ENCODE peak calls at places on chromosomes 13 and 19, in four cellular contexts. S is ACHN; W is stimulated activated CD4-positive, alpha-beta T cell treated with anti-CD3 and anti-CD28 coated beads, Interleukin-1b, Interleukin-23, amount 100 ng/mL, for 1 hour; T is endothelial cell. C is an unnamed sample.

GRCh38 chr19:54916822-54917221 is 10.9 kb downstream of the NCR1 start:
- DNase-seq in S (no peak), W (no peak), T (no peak), C (no peak)

GRCh38 chr13:36332986-36333385 is 13.2 kb downstream of the SPART start:
- DNase-seq in S (peak), W (no peak), T (no peak), C (no peak)

GRCh38 chr13:43991773-43992201 is 112.1 kb downstream of the LACC1 start:
- DNase-seq in S (no peak), W (no peak), T (no peak), C (no peak)

GRCh38 chr19:47158879-47159509 is 28.4 kb downstream of the SAE1 start:
- DNase-seq in S (no peak), W (peak), T (no peak), C (no peak)

GRCh38 chr19:29660835-29661234 is 4.4 kb upstream of the PLEKHF1 start:
- DNase-seq in S (no peak), W (no peak), T (no peak), C (no peak)

GRCh38 chr13:91668844-91669495 is 270.5 kb downstream of the GPC5 start:
- DNase-seq in S (no peak), W (no peak), T (no peak), C (no peak)

GRCh38 chr13:80131204-80131603 is 209.7 kb downstream of the SPRY2 start:
- DNase-seq in S (peak), W (no peak), T (peak), C (peak)

GRCh38 chr13:112684041-112684440 is 5.8 kb upstream of the ATP11A start:
- DNase-seq in S (no peak), W (no peak), T (no peak), C (no peak)

GRCh38 chr13:113483504-113484287 is 6.8 kb downstream of the DCUN1D2 start:
- DNase-seq in S (no peak), W (no peak), T (no peak), C (peak)

GRCh38 chr19:281156-281853 is 9.9 kb downstream of the PLPP2 start:
- DNase-seq in S (no peak), W (no peak), T (no peak), C (no peak)

GRCh38 chr13:37640499-37640898 is 41.9 kb upstream of the POSTN start:
- DNase-seq in S (peak), W (no peak), T (peak), C (peak)

GRCh38 chr13:60158321-60158801 is 5.4 kb downstream of the DIAPH3 start:
- DNase-seq in S (peak), W (no peak), T (no peak), C (no peak)

GRCh38 chr19:19379527-19379926 is 25.9 kb upstream of the GATAD2A start:
- DNase-seq in S (no peak), W (no peak), T (no peak), C (no peak)

GRCh38 chr13:33637978-33638743 is 179.8 kb upstream of the RFC3 start:
- DNase-seq in S (no peak), W (no peak), T (no peak), C (no peak)

GRCh38 chr13:113547248-113547971 is 37.1 kb upstream of the TFDP1 start:
- DNase-seq in S (no peak), W (no peak), T (no peak), C (no peak)

GRCh38 chr19:41646589-41647204 is 19.8 kb upstream of the CEACAM4 start:
- DNase-seq in S (peak), W (no peak), T (peak), C (peak)

GRCh38 chr13:64568748-64569147 is 2661.4 kb downstream of the PCDH9 start:
- DNase-seq in S (no peak), W (no peak), T (no peak), C (no peak)

GRCh38 chr19:36152061-36152885 is at the start of gene COX7A1:
- DNase-seq in S (no peak), W (no peak), T (no peak), C (no peak)

GRCh38 chr13:111304603-111305289 is 15.7 kb upstream of the TEX29 start:
- DNase-seq in S (no peak), W (no peak), T (no peak), C (no peak)

GRCh38 chr19:35353635-35354034 is 4.6 kb upstream of the FFAR3 start:
- DNase-seq in S (no peak), W (no peak), T (no peak), C (no peak)

GRCh38 chr19:53078668-53079067 is 24.6 kb downstream of the ZNF160 start:
- DNase-seq in S (no peak), W (no peak), T (no peak), C (no peak)

GRCh38 chr13:51534075-51534817 is 50.0 kb upstream of the WDFY2 start:
- DNase-seq in S (no peak), W (no peak), T (no peak), C (no peak)

C was measured in WTC11.